ENCODE peak calls at places on chromosomes 5 and 9, in five cellular contexts. Y is colonic mucosa, R is adrenal gland, T is spleen, B is brain microvascular endothelial cell. G is an unnamed sample.

GRCh38 chr9:125271081-125271480 is 9.5 kb downstream of the GAPVD1 start:
- DNase-seq in B (no peak), T (no peak), R (no peak), Y (no peak), G (no peak)

GRCh38 chr5:158414780-158415179 is 555.8 kb upstream of the CLINT1 start:
- DNase-seq in R (no peak), Y (no peak), T (no peak), B (peak; percentile 73), G (peak; percentile 46)

GRCh38 chr5:43514471-43514815 is 505 bp downstream of the C5orf34 start:
- DNase-seq in B (peak; percentile 78), Y (no peak), T (no peak), R (no peak), G (peak; percentile 25)

GRCh38 chr9:107819772-107820171 is 330.2 kb upstream of the KLF4 start:
- DNase-seq in B (no peak), R (no peak), Y (peak; percentile 64), T (no peak), G (no peak)

GRCh38 chr5:61407706-61408105 is 75.6 kb downstream of the ZSWIM6 start:
- DNase-seq in T (no peak), R (no peak), B (no peak), Y (no peak), G (no peak)

GRCh38 chr5:179227578-179228311 is 117.5 kb downstream of the ADAMTS2 start:
- DNase-seq in R (no peak), B (no peak), Y (no peak), T (peak; percentile 69), G (no peak)

GRCh38 chr5:54803381-54804025 is 181.9 kb downstream of the ESM1 start:
- DNase-seq in R (no peak), T (no peak), Y (no peak), B (no peak), G (no peak)

GRCh38 chr9:129889936-129890717 is 54.9 kb downstream of the USP20 start:
- DNase-seq in R (no peak), Y (peak; percentile 38), B (no peak), T (peak; percentile 90), G (no peak)

GRCh38 chr5:133714161-133714915 is 102.0 kb upstream of the FSTL4 start:
- DNase-seq in B (no peak), R (peak; percentile 33), Y (no peak), T (peak; percentile 21), G (no peak)

GRCh38 chr5:128163991-128164390 is 80.4 kb downstream of the SLC12A2 start:
- DNase-seq in T (no peak), Y (no peak), B (peak; percentile 34), R (no peak), G (no peak)

GRCh38 chr5:135426102-135427082 is 20.8 kb downstream of the DCANP1 start:
- DNase-seq in T (no peak), R (no peak), B (peak; percentile 49), Y (no peak), G (no peak)

GRCh38 chr9:23322392-23322791 is 503.6 kb downstream of the ELAVL2 start:
- DNase-seq in R (no peak), B (no peak), Y (no peak), T (no peak), G (no peak)

GRCh38 chr9:114282104-114282485 is 40.8 kb upstream of the ORM1 start:
- DNase-seq in T (peak; percentile 47), R (peak; percentile 8), B (no peak), Y (no peak), G (no peak)

GRCh38 chr5:157057459-157058370 is 1.2 kb downstream of the HAVCR1 start:
- DNase-seq in B (no peak), Y (no peak), T (no peak), R (no peak), G (no peak)

GRCh38 chr5:58582004-58582403 is 871 bp upstream of the RAB3C start:
- DNase-seq in T (peak; percentile 82), B (no peak), Y (no peak), R (no peak), G (no peak)

GRCh38 chr9:98570055-98570454 is 138.7 kb downstream of the GABBR2 start:
- DNase-seq in T (no peak), Y (no peak), B (no peak), R (no peak), G (no peak)

GRCh38 chr9:113349434-113350337 is at the start of gene BSPRY:
- DNase-seq in T (peak; percentile 85), B (no peak), Y (peak; percentile 63), R (no peak), G (no peak)

GRCh38 chr5:2524620-2525019 is 226.9 kb downstream of the IRX2 start:
- DNase-seq in T (no peak), B (no peak), Y (no peak), R (no peak), G (no peak)

GRCh38 chr9:25449503-25449902 is 228.7 kb downstream of the TUSC1 start:
- DNase-seq in Y (no peak), T (no peak), R (no peak), B (no peak), G (no peak)

GRCh38 chr5:168962323-168962722 is 338.6 kb downstream of the SLIT3 start:
- DNase-seq in T (no peak), Y (no peak), B (no peak), R (no peak), G (no peak)

GRCh38 chr5:176947847-176948246 is 48.7 kb upstream of the HK3 start:
- DNase-seq in B (no peak), R (no peak), Y (no peak), T (no peak), G (no peak)

GRCh38 chr5:136192526-136193395 is at the start of gene SMIM32:
- DNase-seq in T (peak; percentile 74), B (no peak), Y (peak; percentile 83), R (no peak), G (no peak)

GRCh38 chr5:68178579-68178978 is 37.0 kb upstream of the PIK3R1 start:
- DNase-seq in R (no peak), B (peak; percentile 64), T (no peak), Y (no peak), G (no peak)

GRCh38 chr5:149674686-149675085 is 55.4 kb upstream of the PPARGC1B start:
- DNase-seq in B (no peak), R (no peak), Y (no peak), T (no peak), G (no peak)

GRCh38 chr9:133428579-133429215 is 6.5 kb downstream of the ADAMTS13 start:
- DNase-seq in T (no peak), Y (peak; percentile 33), B (no peak), R (no peak), G (no peak)

GRCh38 chr9:92668746-92669526 is 995 bp downstream of the IPPK start:
- DNase-seq in B (peak; percentile 73), R (peak; percentile 65), Y (peak; percentile 55), T (peak; percentile 80), G (peak; percentile 36)

GRCh38 chr5:151572657-151573368 is 18.3 kb downstream of the FAT2 start:
- DNase-seq in B (no peak), Y (no peak), T (no peak), R (no peak), G (no peak)

GRCh38 chr9:114433086-114433485 is 45.3 kb upstream of the AKNA start:
- DNase-seq in T (no peak), R (peak; percentile 13), Y (no peak), B (no peak), G (no peak)

GRCh38 chr5:39331993-39332392 is 32.3 kb downstream of the C9 start:
- DNase-seq in T (no peak), Y (no peak), R (no peak), B (no peak), G (no peak)
- TF ChIP-seq CTCF in T (no peak), Y (no peak), R (no peak), B (no peak), G (no peak)

GRCh38 chr5:140967226-140967893 is 1.1 kb downstream of the PCDHAC2 start:
- DNase-seq in Y (no peak), T (no peak), R (no peak), B (no peak), G (no peak)

GRCh38 chr5:140965905-140966292 is 377 bp upstream of the PCDHAC2 start:
- DNase-seq in R (no peak), Y (no peak), B (no peak), T (no peak), G (no peak)

GRCh38 chr5:140964356-140964755 is 1.9 kb upstream of the PCDHAC2 start:
- DNase-seq in B (no peak), T (no peak), Y (no peak), R (no peak), G (no peak)

GRCh38 chr5:140969880-140970279 is 3.6 kb downstream of the PCDHAC2 start:
- DNase-seq in R (no peak), T (no peak), B (no peak), Y (no peak), G (no peak)

GRCh38 chr5:140966293-140967225 is at the start of gene PCDHAC2:
- DNase-seq in B (no peak), T (peak; percentile 65), Y (no peak), R (peak; percentile 39), G (no peak)
- H3K4me3 ChIP-seq in B (peak within 1 kb of the TSS; percentile 24), T (peak within 1 kb of the TSS; percentile 33), Y (peak within 1 kb of the TSS; percentile 29), R (no peak within 1 kb of the TSS), G (peak within 1 kb of the TSS; percentile 67)

GRCh38 chr9:18632624-18633407 is 158.9 kb downstream of the ADAMTSL1 start:
- DNase-seq in T (no peak), Y (no peak), R (peak; percentile 59), B (peak; percentile 90), G (peak; percentile 31)

GRCh38 chr9:18623201-18623600 is 149.2 kb downstream of the ADAMTSL1 start:
- DNase-seq in Y (no peak), R (no peak), B (no peak), T (no peak), G (no peak)

GRCh38 chr9:18626046-18626698 is 152.2 kb downstream of the ADAMTSL1 start:
- DNase-seq in R (no peak), B (no peak), Y (no peak), T (no peak), G (no peak)

GRCh38 chr9:18629136-18629535 is 155.2 kb downstream of the ADAMTSL1 start:
- DNase-seq in R (no peak), T (no peak), Y (no peak), B (no peak), G (no peak)
- TF ChIP-seq CTCF in R (no peak), T (no peak), Y (no peak), B (no peak), G (no peak)

DNA sequence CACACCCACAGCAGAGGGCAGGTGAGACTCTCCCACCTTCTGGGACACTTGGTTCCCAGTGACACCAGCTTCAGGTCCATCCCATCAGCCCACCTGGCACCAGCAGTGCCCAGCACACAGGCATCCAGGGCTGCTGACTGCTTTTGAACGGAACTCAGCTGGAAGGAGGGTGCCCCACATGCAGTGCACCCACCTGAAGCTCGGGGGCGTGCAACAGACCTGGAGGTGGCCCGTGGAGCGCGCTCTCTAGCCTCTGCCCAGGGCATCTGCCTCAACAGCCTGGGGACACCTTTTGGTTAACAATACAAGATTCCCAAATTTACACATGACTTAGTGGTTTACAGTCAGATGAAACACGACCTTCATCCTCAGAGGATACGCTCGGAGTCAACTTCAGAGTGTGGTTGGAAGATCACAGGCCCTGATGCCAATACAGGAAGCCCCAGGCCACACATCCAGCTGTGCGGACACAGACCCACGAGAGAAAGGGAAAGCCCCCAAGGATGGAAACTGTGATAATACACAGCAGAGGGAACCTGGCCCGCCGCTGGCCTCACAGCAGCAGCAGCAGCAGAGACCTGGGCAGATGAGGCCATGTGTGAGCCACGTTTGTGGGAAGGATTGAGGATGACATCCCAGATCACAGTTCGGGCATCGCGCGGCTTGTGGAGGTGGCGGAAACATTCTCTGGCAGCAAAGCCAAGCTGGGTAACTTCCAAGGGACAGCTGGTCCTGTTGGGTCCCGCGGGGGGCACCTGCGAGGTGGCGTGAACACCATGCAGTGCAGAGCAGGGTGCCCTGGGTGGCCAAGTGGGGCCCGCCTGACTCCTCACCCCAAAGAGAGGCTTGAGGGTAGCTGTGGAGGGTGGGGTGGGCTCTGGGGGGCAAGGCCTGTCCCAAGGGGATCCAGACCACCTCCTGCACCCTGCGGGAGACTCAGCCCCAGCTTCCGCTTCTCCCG is 64.0 kb downstream of the SECISBP2 start:
- DNase-seq in Y (no peak), R (no peak), T (no peak), B (no peak), G (no peak)
- H3K4me3 ChIP-seq in Y (no peak overlapping the region), R (no peak overlapping the region), T (no peak overlapping the region), B (no peak overlapping the region), G (no peak overlapping the region)

G was measured in epithelial cell of proximal tubule.